ENCODE peak calls at places on chromosome 4, in four cellular contexts. One of them, this sample, is unnamed.

GRCh38 chr4:119103263-119103662 is 32.4 kb upstream of the MYOZ2 start:
- DNase-seq in GM12878: no peak
- DNase-seq in HepG2: peak
- DNase-seq in K562: peak
- DNase-seq in this sample: no peak

GRCh38 chr4:181550381-181550780 is 692.8 kb upstream of the TENM3 start:
- DNase-seq in GM12878: no peak
- DNase-seq in HepG2: no peak
- DNase-seq in K562: no peak
- DNase-seq in this sample: no peak

GRCh38 chr4:48949518-48950207 is 36.4 kb upstream of the CWH43 start:
- DNase-seq in GM12878: no peak
- DNase-seq in HepG2: no peak
- DNase-seq in K562: no peak
- DNase-seq in this sample: no peak

GRCh38 chr4:179196511-179196910 is 1754.3 kb upstream of the AGA start:
- DNase-seq in GM12878: no peak
- DNase-seq in HepG2: no peak
- DNase-seq in K562: no peak
- DNase-seq in this sample: peak

GRCh38 chr4:82561745-82562552 is at the start of gene TMEM150C:
- DNase-seq in GM12878: no peak
- DNase-seq in HepG2: no peak
- DNase-seq in K562: no peak
- DNase-seq in this sample: peak

GRCh38 chr4:142396279-142396678 is 449.8 kb downstream of the INPP4B start:
- DNase-seq in GM12878: no peak
- DNase-seq in HepG2: no peak
- DNase-seq in K562: no peak
- DNase-seq in this sample: no peak

GRCh38 chr4:147060171-147060931 is 114.7 kb upstream of the TTC29 start:
- DNase-seq in GM12878: no peak
- DNase-seq in HepG2: no peak
- DNase-seq in K562: no peak
- DNase-seq in this sample: no peak

GRCh38 chr4:106614446-106614845 is 245.9 kb upstream of the GIMD1 start:
- DNase-seq in GM12878: no peak
- DNase-seq in HepG2: peak
- DNase-seq in K562: no peak
- DNase-seq in this sample: no peak

GRCh38 chr4:147749811-147750321 is 18.0 kb downstream of the ARHGAP10 start:
- DNase-seq in GM12878: peak
- DNase-seq in HepG2: no peak
- DNase-seq in K562: no peak
- DNase-seq in this sample: no peak

GRCh38 chr4:102552781-102553180 is 51.6 kb downstream of the NFKB1 start:
- DNase-seq in GM12878: no peak
- DNase-seq in HepG2: no peak
- DNase-seq in K562: no peak
- DNase-seq in this sample: no peak

GRCh38 chr4:94032754-94033153 is 174.9 kb upstream of the SMARCAD1 start:
- DNase-seq in GM12878: no peak
- DNase-seq in HepG2: no peak
- DNase-seq in K562: no peak
- DNase-seq in this sample: peak

GRCh38 chr4:25938251-25939186 is 24.5 kb downstream of the SMIM20 start:
- DNase-seq in GM12878: peak
- DNase-seq in HepG2: no peak
- DNase-seq in K562: no peak
- DNase-seq in this sample: no peak

GRCh38 chr4:142452132-142452855 is 393.8 kb downstream of the INPP4B start:
- DNase-seq in GM12878: no peak
- DNase-seq in HepG2: no peak
- DNase-seq in K562: no peak
- DNase-seq in this sample: no peak

GRCh38 chr4:76704133-76704881 is 193.6 kb downstream of the SOWAHB start:
- DNase-seq in GM12878: no peak
- DNase-seq in HepG2: no peak
- DNase-seq in K562: no peak
- DNase-seq in this sample: no peak
- TF ChIP-seq FOXK2 in GM12878: no peak
- TF ChIP-seq FOXK2 in HepG2: no peak
- TF ChIP-seq FOXK2 in K562: no peak
- TF ChIP-seq FOXK2 in this sample: no peak

DNA sequence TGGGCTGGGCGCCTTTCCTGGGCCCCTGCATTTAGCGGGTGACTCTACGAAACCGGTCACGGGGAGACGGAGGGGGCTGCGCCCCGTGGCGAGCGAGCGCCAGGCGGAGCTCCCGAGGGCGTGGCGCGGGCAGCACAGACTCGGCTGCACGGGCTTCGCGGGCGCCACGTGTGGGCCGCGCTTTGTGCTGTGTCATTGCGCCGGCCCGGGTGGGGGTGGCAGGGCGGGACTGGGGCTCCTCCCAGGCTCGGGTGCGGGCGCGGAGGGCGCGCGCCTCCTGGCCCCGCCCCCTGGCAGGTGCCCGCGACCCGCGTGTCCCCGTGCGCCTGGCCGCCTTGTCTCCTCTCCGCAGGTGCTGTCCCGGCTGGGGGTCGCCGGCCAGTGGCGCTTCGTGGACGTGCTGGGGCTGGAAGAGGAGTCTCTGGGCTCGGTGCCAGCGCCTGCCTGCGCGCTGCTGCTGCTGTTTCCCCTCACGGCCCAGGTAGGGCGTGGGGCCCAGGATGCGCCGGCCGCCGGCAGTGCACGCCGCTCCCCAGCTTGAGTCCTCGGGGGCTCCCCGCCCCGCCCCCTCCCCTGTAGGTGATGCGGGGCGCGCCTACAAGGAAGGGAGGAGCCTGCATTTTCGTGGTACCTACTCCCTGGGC is 651 bp downstream of the UCHL1 start:
- DNase-seq in GM12878: no peak
- DNase-seq in HepG2: no peak
- DNase-seq in K562: no peak
- DNase-seq in this sample: peak
- TF ChIP-seq FOXK2 in GM12878: no peak
- TF ChIP-seq FOXK2 in HepG2: no peak
- TF ChIP-seq FOXK2 in K562: no peak
- TF ChIP-seq FOXK2 in this sample: no peak

GRCh38 chr4:10279261-10279660 is 162.7 kb upstream of the WDR1 start:
- DNase-seq in GM12878: no peak
- DNase-seq in HepG2: no peak
- DNase-seq in K562: no peak
- DNase-seq in this sample: no peak
- TF ChIP-seq FOXK2 in GM12878: no peak
- TF ChIP-seq FOXK2 in HepG2: no peak
- TF ChIP-seq FOXK2 in K562: no peak
- TF ChIP-seq FOXK2 in this sample: no peak

GRCh38 chr4:101229116-101229515 is 118.2 kb downstream of the PPP3CA start:
- DNase-seq in GM12878: no peak
- DNase-seq in HepG2: no peak
- DNase-seq in K562: no peak
- DNase-seq in this sample: no peak
- TF ChIP-seq FOXK2 in GM12878: no peak
- TF ChIP-seq FOXK2 in HepG2: no peak
- TF ChIP-seq FOXK2 in K562: no peak
- TF ChIP-seq FOXK2 in this sample: no peak

This sample was measured in HEK293T.